ENCODE peak calls at places on chromosomes 16 and 17, in seven cellular contexts. P is HCT116, K is suprapubic skin, B is stomach, A is upper lobe of left lung, I is prostate gland, F is breast epithelium. M is an unnamed sample.
A peak's percentile ranks its signal among the peaks of the same experiment; 100 is the strongest.

GRCh38 chr17:4605826-4606225 is 21.5 kb downstream of the SMTNL2 start:
- DNase-seq in P (no peak), K (no peak), B (no peak), A (no peak), I (no peak), F (no peak), M (no peak)

GRCh38 chr17:32513579-32513978 is 26.8 kb downstream of the CDK5R1 start:
- DNase-seq in P (no peak), K (no peak), B (no peak), A (no peak), I (no peak), F (no peak), M (no peak)

GRCh38 chr17:78717431-78717980 is 64.6 kb downstream of the CYTH1 start:
- DNase-seq in P (no peak), K (no peak), B (no peak), A (peak; percentile 20), I (peak; percentile 53), F (no peak), M (no peak)

GRCh38 chr17:60388742-60389141 is 3.2 kb downstream of the USP32 start:
- DNase-seq in P (no peak), K (no peak), B (no peak), A (no peak), I (no peak), F (no peak), M (no peak)

GRCh38 chr16:23863511-23864422 is 28.0 kb downstream of the PRKCB start:
- DNase-seq in P (no peak), K (no peak), B (no peak), A (no peak), I (no peak), F (no peak), M (no peak)

GRCh38 chr17:63702223-63702577 is 2.3 kb upstream of the LIMD2 start:
- DNase-seq in P (no peak), K (no peak), B (peak; percentile 32), A (peak; percentile 74), I (no peak), F (no peak), M (no peak)

GRCh38 chr16:86991679-86992078 is 325.5 kb downstream of the C16orf95 start:
- DNase-seq in P (no peak), K (no peak), B (no peak), A (no peak), I (no peak), F (no peak), M (no peak)

GRCh38 chr17:46727572-46728348 is 90.7 kb downstream of the WNT3 start:
- DNase-seq in P (no peak), K (no peak), B (no peak), A (no peak), I (no peak), F (no peak), M (no peak)

GRCh38 chr17:59815965-59816364 is 76.8 kb downstream of the TUBD1 start:
- DNase-seq in P (no peak), K (no peak), B (no peak), A (no peak), I (no peak), F (no peak), M (no peak)

GRCh38 chr16:67844441-67844840 is 2.3 kb upstream of the NUTF2 start:
- DNase-seq in P (no peak), K (no peak), B (no peak), A (no peak), I (no peak), F (no peak), M (no peak)
- H3K4me3 ChIP-seq in P (no peak overlapping the region), K (peak overlapping the region; percentile 88), B (peak overlapping the region; percentile 77), A (no peak overlapping the region), I (no peak overlapping the region), F (no peak overlapping the region), M (peak overlapping the region; percentile 69)

DNA sequence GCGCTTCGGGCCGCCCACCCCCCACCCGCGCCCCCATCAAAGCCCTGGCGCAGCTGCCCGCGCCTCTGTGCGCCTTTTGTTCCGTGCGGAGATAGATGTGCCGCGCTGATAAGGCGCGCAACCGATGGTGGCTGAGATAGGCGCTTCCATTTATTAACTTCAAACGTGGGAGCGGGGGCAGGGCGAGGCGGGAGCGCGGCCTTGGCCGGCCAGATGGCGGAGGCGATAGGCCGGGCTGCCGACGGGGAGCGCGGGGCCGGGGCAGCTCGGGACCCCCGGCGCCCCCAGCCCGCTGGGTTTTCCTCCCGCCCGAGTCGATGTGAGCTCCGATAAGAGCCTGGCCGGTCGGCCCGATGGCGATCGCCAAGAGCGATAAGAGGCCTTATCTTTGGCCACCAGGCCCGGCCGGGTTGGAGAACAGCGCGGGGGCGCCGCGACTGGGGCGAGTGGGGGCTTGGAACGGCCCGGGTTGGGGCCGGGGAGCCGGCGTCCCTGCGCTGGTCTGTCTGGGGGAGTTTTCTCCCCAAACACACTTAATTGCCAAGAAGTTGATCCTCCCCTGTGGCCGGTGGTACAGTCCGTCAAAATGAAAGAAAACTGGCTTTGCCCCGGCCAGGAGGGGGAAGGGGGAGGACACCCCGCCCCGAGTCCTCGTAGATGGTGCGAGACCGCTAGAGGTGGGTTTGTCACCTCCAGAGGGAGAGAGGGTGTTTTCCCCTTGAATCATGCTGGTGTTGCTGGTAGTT is 2.7 kb downstream of the ZFPM1 start:
- DNase-seq in P (peak; percentile 56), K (no peak), B (peak; percentile 49), A (peak; percentile 90), I (no peak), F (no peak), M (no peak)
- TF ChIP-seq POLR2AphosphoS5 in P (peak; percentile 34), K (no peak), B (no peak), A (peak; percentile 7), I (no peak), F (no peak), M (no peak)

GRCh38 chr16:6095414-6095813 is 997.8 kb upstream of the EEF2KMT start:
- DNase-seq in P (no peak), K (no peak), B (no peak), A (no peak), I (no peak), F (no peak), M (no peak)
- H3K27ac ChIP-seq in P (no peak overlapping the region), K (no peak overlapping the region), B (no peak overlapping the region), A (no peak overlapping the region), I (no peak overlapping the region), F (no peak overlapping the region), M (no peak overlapping the region)

GRCh38 chr16:85565796-85566501 is 47.2 kb upstream of the GSE1 start:
- DNase-seq in P (no peak), K (no peak), B (no peak), A (peak; percentile 80), I (no peak), F (no peak), M (no peak)
- H3K4me3 ChIP-seq in P (no peak overlapping the region), K (no peak overlapping the region), B (no peak overlapping the region), A (no peak overlapping the region), I (no peak overlapping the region), F (no peak overlapping the region), M (no peak overlapping the region)

GRCh38 chr17:2393954-2394749 is 6.7 kb downstream of the MNT start:
- DNase-seq in P (no peak), K (peak; percentile 78), B (no peak), A (no peak), I (no peak), F (no peak), M (no peak)
- TF ChIP-seq POLR2AphosphoS5 in P (peak; percentile 72), K (no peak), B (no peak), A (no peak), I (no peak), F (no peak), M (no peak)

GRCh38 chr16:74775255-74775654 is 635 bp upstream of the FA2H start:
- DNase-seq in P (no peak), K (no peak), B (no peak), A (no peak), I (no peak), F (no peak), M (no peak)

GRCh38 chr16:74773431-74774222 is 993 bp downstream of the FA2H start:
- DNase-seq in P (no peak), K (no peak), B (no peak), A (no peak), I (no peak), F (no peak), M (no peak)

GRCh38 chr16:74778646-74779045 is 4.0 kb upstream of the FA2H start:
- DNase-seq in P (no peak), K (no peak), B (peak; percentile 57), A (no peak), I (no peak), F (no peak), M (no peak)

GRCh38 chr16:74774223-74775139 is at the start of gene FA2H:
- DNase-seq in P (peak; percentile 59), K (peak; percentile 76), B (peak; percentile 96), A (peak; percentile 96), I (peak; percentile 91), F (peak; percentile 87), M (no peak)

DNA sequence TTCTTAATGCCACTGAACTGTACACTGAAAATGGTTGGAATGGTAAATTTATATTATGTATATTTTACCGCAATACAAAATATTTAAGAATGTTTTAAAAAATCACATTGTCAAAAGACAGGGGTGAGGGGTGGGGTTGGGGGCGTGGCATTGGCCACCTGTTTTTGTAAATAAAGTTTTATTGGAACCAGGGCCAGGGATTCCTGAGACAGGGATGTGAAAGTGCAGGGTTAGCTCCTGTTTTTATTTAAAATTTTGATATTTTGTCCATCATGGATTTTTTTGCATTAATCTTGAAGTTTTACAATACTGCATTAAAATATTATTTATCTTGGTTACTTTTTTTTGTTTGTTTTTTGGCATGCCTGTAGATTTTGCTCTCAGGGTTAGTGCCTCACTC is 2.3 kb upstream of the FA2H start:
- DNase-seq in P (no peak), K (no peak), B (no peak), A (no peak), I (no peak), F (no peak), M (no peak)
- H3K27ac ChIP-seq in P (no peak overlapping the region), K (no peak overlapping the region), B (no peak overlapping the region), A (no peak overlapping the region), I (no peak overlapping the region), F (no peak overlapping the region), M (no peak overlapping the region)

DNA sequence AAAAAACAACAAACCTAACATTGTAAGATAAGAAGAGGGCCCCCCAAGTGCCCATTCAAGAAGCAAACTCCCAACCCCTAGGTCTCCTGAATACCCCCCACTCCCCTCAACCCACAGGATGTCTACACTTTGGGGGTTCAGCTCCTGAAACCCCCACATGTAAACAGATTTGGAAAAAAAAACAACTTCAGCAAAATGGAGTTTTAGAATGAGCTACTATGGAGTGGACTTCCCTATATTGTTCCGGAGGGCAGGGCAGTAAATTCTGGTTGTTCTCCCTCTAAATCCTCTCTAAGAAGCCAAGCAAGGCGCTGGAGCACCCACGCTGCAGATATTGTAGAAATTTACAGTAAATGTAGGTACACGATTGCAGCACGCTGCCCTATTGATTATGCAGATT is 8.5 kb upstream of the ZFHX3 start:
- DNase-seq in P (no peak), K (no peak), B (no peak), A (no peak), I (no peak), F (no peak), M (no peak)
- H3K4me3 ChIP-seq in P (no peak overlapping the region), K (peak overlapping the region; percentile 84), B (peak overlapping the region; percentile 68), A (no peak overlapping the region), I (peak overlapping the region; percentile 87), F (peak overlapping the region; percentile 69), M (peak overlapping the region; percentile 64)

GRCh38 chr16:10922328-10923145 is 19.7 kb downstream of the DEXI start:
- DNase-seq in P (no peak), K (no peak), B (no peak), A (peak; percentile 83), I (no peak), F (no peak), M (no peak)
- TF ChIP-seq POLR2AphosphoS5 in P (no peak), K (no peak), B (no peak), A (no peak), I (no peak), F (no peak), M (no peak)

M was measured in Panc1.